ENCODE peak calls at places on chromosomes 6 and 20, in five cellular contexts. One of them, this sample, is unnamed.

GRCh38 chr6:33418690-33419291 is 884 bp upstream of the CUTA start:
- DNase-seq in K562: peak
- DNase-seq in SK-N-SH: no peak
- DNase-seq in IMR-90: peak
- DNase-seq in GM12878: no peak
- DNase-seq in this sample: no peak

GRCh38 chr20:61513124-61514017 is 261.3 kb downstream of the CDH4 start:
- DNase-seq in K562: no peak
- DNase-seq in SK-N-SH: no peak
- DNase-seq in IMR-90: no peak
- DNase-seq in GM12878: no peak
- DNase-seq in this sample: no peak

GRCh38 chr20:49660912-49661311 is 52.8 kb downstream of the B4GALT5 start:
- DNase-seq in K562: no peak
- DNase-seq in SK-N-SH: no peak
- DNase-seq in IMR-90: no peak
- DNase-seq in GM12878: no peak
- DNase-seq in this sample: no peak

GRCh38 chr6:31351734-31352496 is 5.1 kb downstream of the HLA-B start:
- DNase-seq in K562: no peak
- DNase-seq in SK-N-SH: no peak
- DNase-seq in IMR-90: no peak
- DNase-seq in GM12878: no peak
- DNase-seq in this sample: no peak

GRCh38 chr6:13425971-13426931 is 61.1 kb downstream of the GFOD1 start:
- DNase-seq in K562: no peak
- DNase-seq in SK-N-SH: no peak
- DNase-seq in IMR-90: peak
- DNase-seq in GM12878: peak
- DNase-seq in this sample: no peak

GRCh38 chr20:57609086-57609841 is 11.0 kb downstream of the ZBP1 start:
- DNase-seq in K562: no peak
- DNase-seq in SK-N-SH: no peak
- DNase-seq in IMR-90: no peak
- DNase-seq in GM12878: no peak
- DNase-seq in this sample: no peak

GRCh38 chr6:100338090-100338489 is 126.6 kb downstream of the SIM1 start:
- DNase-seq in K562: no peak
- DNase-seq in SK-N-SH: no peak
- DNase-seq in IMR-90: no peak
- DNase-seq in GM12878: no peak
- DNase-seq in this sample: no peak

GRCh38 chr6:135018057-135018456 is 36.6 kb downstream of the HBS1L start:
- DNase-seq in K562: no peak
- DNase-seq in SK-N-SH: no peak
- DNase-seq in IMR-90: no peak
- DNase-seq in GM12878: no peak
- DNase-seq in this sample: no peak

GRCh38 chr6:56292505-56293181 is 45.3 kb upstream of the COL21A1 start:
- DNase-seq in K562: no peak
- DNase-seq in SK-N-SH: peak
- DNase-seq in IMR-90: peak
- DNase-seq in GM12878: no peak
- DNase-seq in this sample: peak

GRCh38 chr20:13286052-13286451 is 65.0 kb downstream of the ISM1 start:
- DNase-seq in K562: no peak
- DNase-seq in SK-N-SH: no peak
- DNase-seq in IMR-90: no peak
- DNase-seq in GM12878: no peak
- DNase-seq in this sample: no peak

GRCh38 chr20:20713244-20713765 is 861 bp upstream of the RALGAPA2 start:
- DNase-seq in K562: no peak
- DNase-seq in SK-N-SH: peak
- DNase-seq in IMR-90: no peak
- DNase-seq in GM12878: no peak
- DNase-seq in this sample: no peak

GRCh38 chr6:130955755-130956154 is 107.3 kb downstream of the EPB41L2 start:
- DNase-seq in K562: no peak
- DNase-seq in SK-N-SH: no peak
- DNase-seq in IMR-90: no peak
- DNase-seq in GM12878: no peak
- DNase-seq in this sample: no peak
- TF ChIP-seq RCOR1 in K562: no peak
- TF ChIP-seq RCOR1 in SK-N-SH: no peak
- TF ChIP-seq RCOR1 in IMR-90: no peak
- TF ChIP-seq RCOR1 in GM12878: no peak
- TF ChIP-seq RCOR1 in this sample: no peak

GRCh38 chr6:108847738-108848115 is 495 bp upstream of the ARMC2 start:
- DNase-seq in K562: no peak
- DNase-seq in SK-N-SH: no peak
- DNase-seq in IMR-90: no peak
- DNase-seq in GM12878: no peak
- DNase-seq in this sample: no peak

GRCh38 chr6:108853077-108853476 is 4.9 kb downstream of the ARMC2 start:
- DNase-seq in K562: no peak
- DNase-seq in SK-N-SH: no peak
- DNase-seq in IMR-90: no peak
- DNase-seq in GM12878: no peak
- DNase-seq in this sample: no peak

GRCh38 chr6:108846628-108847027 is 1.6 kb upstream of the ARMC2 start:
- DNase-seq in K562: no peak
- DNase-seq in SK-N-SH: no peak
- DNase-seq in IMR-90: no peak
- DNase-seq in GM12878: no peak
- DNase-seq in this sample: no peak

GRCh38 chr6:108848116-108848868 is at the start of gene ARMC2:
- DNase-seq in K562: peak
- DNase-seq in SK-N-SH: peak
- DNase-seq in IMR-90: peak
- DNase-seq in GM12878: peak
- DNase-seq in this sample: peak

DNA sequence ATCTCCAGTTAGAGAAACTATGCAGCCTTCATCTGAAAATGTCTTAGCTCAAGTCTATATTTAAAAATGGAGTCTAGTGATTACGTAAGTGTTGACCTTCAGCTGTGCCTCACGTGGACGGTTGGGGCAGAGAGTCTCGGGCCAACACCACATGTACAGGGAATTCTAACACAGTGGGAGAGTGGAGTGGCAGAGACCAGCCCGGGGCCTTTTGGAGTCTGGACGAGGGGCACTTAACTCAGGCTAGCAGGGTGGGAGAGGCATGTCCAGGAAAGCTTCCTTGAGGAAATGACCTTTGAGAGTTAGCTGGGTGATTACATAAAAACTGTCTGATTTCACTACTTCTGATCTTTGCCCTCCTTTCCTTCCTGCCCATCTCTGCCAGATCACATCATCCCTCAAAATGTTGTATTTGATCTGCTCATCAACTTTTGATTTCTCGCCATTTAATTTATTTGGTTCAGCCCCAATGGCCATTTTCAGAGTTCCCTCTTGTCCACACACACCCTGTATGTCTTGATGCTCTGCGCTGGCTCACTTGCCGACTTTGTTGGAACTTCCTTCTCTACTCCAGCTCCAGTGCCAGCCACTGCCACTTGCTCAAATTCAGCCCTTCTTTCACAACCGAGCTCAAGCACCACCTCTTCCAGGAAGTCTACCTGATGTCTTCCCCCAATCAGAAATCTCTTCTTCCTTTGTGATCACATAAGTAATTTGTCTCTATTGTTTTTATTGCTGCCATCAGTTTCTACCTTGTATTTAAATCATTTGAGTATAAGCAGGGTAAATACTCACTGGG is 2.6 kb downstream of the ARMC2 start:
- DNase-seq in K562: no peak
- DNase-seq in SK-N-SH: no peak
- DNase-seq in IMR-90: no peak
- DNase-seq in GM12878: no peak
- DNase-seq in this sample: no peak
- TF ChIP-seq RCOR1 in K562: no peak
- TF ChIP-seq RCOR1 in SK-N-SH: no peak
- TF ChIP-seq RCOR1 in IMR-90: no peak
- TF ChIP-seq RCOR1 in GM12878: no peak
- TF ChIP-seq RCOR1 in this sample: no peak

GRCh38 chr20:34375977-34376430 is 12.9 kb downstream of the ITCH start:
- DNase-seq in K562: no peak
- DNase-seq in SK-N-SH: no peak
- DNase-seq in IMR-90: no peak
- DNase-seq in GM12878: no peak
- DNase-seq in this sample: no peak
- TF ChIP-seq RCOR1 in K562: no peak
- TF ChIP-seq RCOR1 in SK-N-SH: no peak
- TF ChIP-seq RCOR1 in IMR-90: no peak
- TF ChIP-seq RCOR1 in GM12878: no peak
- TF ChIP-seq RCOR1 in this sample: no peak

GRCh38 chr20:33728463-33728862 is 3.3 kb upstream of the ZNF341 start:
- DNase-seq in K562: no peak
- DNase-seq in SK-N-SH: no peak
- DNase-seq in IMR-90: no peak
- DNase-seq in GM12878: no peak
- DNase-seq in this sample: no peak
- TF ChIP-seq RCOR1 in K562: no peak
- TF ChIP-seq RCOR1 in SK-N-SH: no peak
- TF ChIP-seq RCOR1 in IMR-90: no peak
- TF ChIP-seq RCOR1 in GM12878: no peak
- TF ChIP-seq RCOR1 in this sample: no peak

GRCh38 chr6:29975561-29975907 is 33.2 kb downstream of the HLA-A start:
- DNase-seq in K562: no peak
- DNase-seq in SK-N-SH: no peak
- DNase-seq in IMR-90: no peak
- DNase-seq in GM12878: no peak
- DNase-seq in this sample: no peak
- TF ChIP-seq RCOR1 in K562: no peak
- TF ChIP-seq RCOR1 in SK-N-SH: no peak
- TF ChIP-seq RCOR1 in IMR-90: no peak
- TF ChIP-seq RCOR1 in GM12878: no peak
- TF ChIP-seq RCOR1 in this sample: no peak

GRCh38 chr6:41682056-41682477 is 43.8 kb downstream of the MDFI start:
- DNase-seq in K562: peak
- DNase-seq in SK-N-SH: peak
- DNase-seq in IMR-90: peak
- DNase-seq in GM12878: no peak
- DNase-seq in this sample: peak
- TF ChIP-seq RCOR1 in K562: peak
- TF ChIP-seq RCOR1 in SK-N-SH: peak
- TF ChIP-seq RCOR1 in IMR-90: no peak
- TF ChIP-seq RCOR1 in GM12878: no peak
- TF ChIP-seq RCOR1 in this sample: no peak

GRCh38 chr6:23202207-23202606 is 632.8 kb downstream of the HDGFL1 start:
- DNase-seq in K562: no peak
- DNase-seq in SK-N-SH: no peak
- DNase-seq in IMR-90: no peak
- DNase-seq in GM12878: no peak
- DNase-seq in this sample: no peak
- TF ChIP-seq RCOR1 in K562: no peak
- TF ChIP-seq RCOR1 in SK-N-SH: no peak
- TF ChIP-seq RCOR1 in IMR-90: no peak
- TF ChIP-seq RCOR1 in GM12878: no peak
- TF ChIP-seq RCOR1 in this sample: no peak

GRCh38 chr6:83309344-83309743 is 116.2 kb downstream of the RWDD2A start:
- DNase-seq in K562: no peak
- DNase-seq in SK-N-SH: no peak
- DNase-seq in IMR-90: peak
- DNase-seq in GM12878: no peak
- DNase-seq in this sample: no peak

GRCh38 chr6:83311231-83311630 is 118.1 kb downstream of the RWDD2A start:
- DNase-seq in K562: no peak
- DNase-seq in SK-N-SH: no peak
- DNase-seq in IMR-90: peak
- DNase-seq in GM12878: no peak
- DNase-seq in this sample: no peak

GRCh38 chr6:83308833-83309232 is 115.7 kb downstream of the RWDD2A start:
- DNase-seq in K562: no peak
- DNase-seq in SK-N-SH: no peak
- DNase-seq in IMR-90: no peak
- DNase-seq in GM12878: no peak
- DNase-seq in this sample: no peak

GRCh38 chr6:83307849-83308248 is 114.7 kb downstream of the RWDD2A start:
- DNase-seq in K562: no peak
- DNase-seq in SK-N-SH: no peak
- DNase-seq in IMR-90: no peak
- DNase-seq in GM12878: no peak
- DNase-seq in this sample: no peak

DNA sequence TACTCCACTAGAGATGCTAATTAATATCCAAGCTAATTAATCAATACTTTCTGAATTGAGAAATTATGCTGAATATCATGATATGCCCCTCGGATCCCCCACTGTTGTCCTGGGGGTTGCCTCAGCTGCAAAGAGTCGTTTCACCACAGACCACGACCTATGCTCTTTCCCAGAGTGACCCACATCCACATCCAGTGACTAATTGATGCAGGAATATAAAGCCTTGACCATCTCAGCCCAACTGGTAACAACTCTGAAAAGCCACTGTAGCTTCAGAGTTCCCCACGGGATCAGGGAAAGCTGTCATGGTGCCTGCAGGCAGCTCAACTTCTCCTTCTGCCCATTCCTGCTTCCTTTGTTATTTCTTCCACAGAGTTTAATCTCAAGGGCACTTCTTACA is 116.9 kb downstream of the RWDD2A start:
- DNase-seq in K562: no peak
- DNase-seq in SK-N-SH: no peak
- DNase-seq in IMR-90: peak
- DNase-seq in GM12878: no peak
- DNase-seq in this sample: no peak
- TF ChIP-seq RCOR1 in K562: no peak
- TF ChIP-seq RCOR1 in SK-N-SH: no peak
- TF ChIP-seq RCOR1 in IMR-90: no peak
- TF ChIP-seq RCOR1 in GM12878: no peak
- TF ChIP-seq RCOR1 in this sample: no peak

GRCh38 chr6:36283608-36284007 is 13.7 kb downstream of the PNPLA1 start:
- DNase-seq in K562: no peak
- DNase-seq in SK-N-SH: no peak
- DNase-seq in IMR-90: no peak
- DNase-seq in GM12878: no peak
- DNase-seq in this sample: no peak

GRCh38 chr6:36286858-36287257 is 17.0 kb downstream of the PNPLA1 start:
- DNase-seq in K562: no peak
- DNase-seq in SK-N-SH: no peak
- DNase-seq in IMR-90: no peak
- DNase-seq in GM12878: no peak
- DNase-seq in this sample: no peak

GRCh38 chr6:36285797-36286196 is 15.9 kb downstream of the PNPLA1 start:
- DNase-seq in K562: no peak
- DNase-seq in SK-N-SH: no peak
- DNase-seq in IMR-90: no peak
- DNase-seq in GM12878: no peak
- DNase-seq in this sample: no peak

GRCh38 chr6:36284359-36284758 is 14.5 kb downstream of the PNPLA1 start:
- DNase-seq in K562: no peak
- DNase-seq in SK-N-SH: no peak
- DNase-seq in IMR-90: no peak
- DNase-seq in GM12878: no peak
- DNase-seq in this sample: no peak

GRCh38 chr6:36285187-36285612 is 15.3 kb downstream of the PNPLA1 start:
- DNase-seq in K562: peak
- DNase-seq in SK-N-SH: peak
- DNase-seq in IMR-90: no peak
- DNase-seq in GM12878: no peak
- DNase-seq in this sample: no peak
- TF ChIP-seq RCOR1 in K562: no peak
- TF ChIP-seq RCOR1 in SK-N-SH: peak
- TF ChIP-seq RCOR1 in IMR-90: no peak
- TF ChIP-seq RCOR1 in GM12878: no peak
- TF ChIP-seq RCOR1 in this sample: no peak

GRCh38 chr20:24529032-24529431 is 59.6 kb downstream of the SYNDIG1 start:
- DNase-seq in K562: no peak
- DNase-seq in SK-N-SH: no peak
- DNase-seq in IMR-90: no peak
- DNase-seq in GM12878: no peak
- DNase-seq in this sample: no peak
- TF ChIP-seq RCOR1 in K562: no peak
- TF ChIP-seq RCOR1 in SK-N-SH: no peak
- TF ChIP-seq RCOR1 in IMR-90: no peak
- TF ChIP-seq RCOR1 in GM12878: no peak
- TF ChIP-seq RCOR1 in this sample: no peak